ENCODE peak calls at places on chromosomes 7 and 10, in nine cellular contexts. J is breast epithelium, H is fibroblast of pulmonary artery, G is colonic mucosa, V is endothelial cell, Y is transverse colon, B is AG10803, U is lung, E is MCF 10A. Z is an unnamed sample.

GRCh38 chr7:106069471-106070200 is 42.5 kb downstream of the SYPL1 start:
- DNase-seq in J (no peak), H (no peak), G (no peak), V (no peak), Y (no peak), B (no peak), U (no peak), E (no peak), Z (no peak)

GRCh38 chr7:140607441-140607989 is 33.1 kb downstream of the DENND2A start:
- DNase-seq in J (peak), H (peak), G (peak), V (no peak), Y (peak), B (peak), U (peak), E (no peak), Z (no peak)

GRCh38 chr10:50447691-50448090 is 176.1 kb downstream of the SGMS1 start:
- DNase-seq in J (no peak), H (peak), G (no peak), V (no peak), Y (no peak), B (no peak), U (no peak), E (no peak), Z (no peak)

GRCh38 chr10:10831085-10831484 is 186.6 kb upstream of the CELF2 start:
- DNase-seq in J (no peak), H (peak), G (no peak), V (no peak), Y (peak), B (peak), U (peak), E (peak), Z (no peak)

GRCh38 chr7:53358301-53358700 is 322.9 kb downstream of the POM121L12 start:
- DNase-seq in J (no peak), H (no peak), G (no peak), V (no peak), Y (no peak), B (no peak), U (no peak), E (no peak), Z (no peak)

GRCh38 chr10:59057350-59057749 is 119.1 kb upstream of the PHYHIPL start:
- DNase-seq in J (no peak), H (no peak), G (no peak), V (no peak), Y (no peak), B (no peak), U (no peak), E (no peak), Z (no peak)

GRCh38 chr10:88028072-88028471 is 164.6 kb downstream of the PTEN start:
- DNase-seq in J (no peak), H (no peak), G (no peak), V (no peak), Y (no peak), B (no peak), U (no peak), E (no peak), Z (no peak)

GRCh38 chr10:112379635-112380296 is 5.8 kb downstream of the ACSL5 start:
- DNase-seq in J (no peak), H (no peak), G (no peak), V (no peak), Y (peak), B (no peak), U (no peak), E (no peak), Z (no peak)

GRCh38 chr7:121872831-121873764 is at the start of gene PTPRZ1:
- DNase-seq in J (no peak), H (peak), G (peak), V (peak), Y (no peak), B (peak), U (no peak), E (peak), Z (no peak)

GRCh38 chr10:13555884-13556529 is 27.2 kb upstream of the BEND7 start:
- DNase-seq in J (no peak), H (no peak), G (no peak), V (no peak), Y (no peak), B (no peak), U (no peak), E (no peak), Z (no peak)

GRCh38 chr10:69331161-69331560 is 52.9 kb downstream of the HK1 start:
- DNase-seq in J (no peak), H (no peak), G (no peak), V (no peak), Y (no peak), B (no peak), U (no peak), E (no peak), Z (no peak)

GRCh38 chr7:1593091-1593866 is 23.4 kb upstream of the PSMG3 start:
- DNase-seq in J (no peak), H (no peak), G (no peak), V (peak), Y (no peak), B (no peak), U (no peak), E (peak), Z (no peak)

GRCh38 chr10:116490028-116490662 is 55.6 kb upstream of the PNLIP start:
- DNase-seq in J (no peak), H (peak), G (no peak), V (no peak), Y (no peak), B (peak), U (no peak), E (peak), Z (no peak)

GRCh38 chr10:11667756-11668155 is 56.3 kb upstream of the USP6NL start:
- DNase-seq in J (no peak), H (no peak), G (no peak), V (no peak), Y (no peak), B (no peak), U (no peak), E (no peak), Z (no peak)

GRCh38 chr7:94190599-94191061 is 186.5 kb upstream of the BET1 start:
- DNase-seq in J (no peak), H (peak), G (no peak), V (no peak), Y (no peak), B (peak), U (peak), E (peak), Z (no peak)

GRCh38 chr10:63456437-63457210 is 9.2 kb downstream of the JMJD1C start:
- DNase-seq in J (no peak), H (peak), G (no peak), V (no peak), Y (no peak), B (peak), U (no peak), E (peak), Z (no peak)

GRCh38 chr7:42138691-42139090 is 98.3 kb downstream of the GLI3 start:
- DNase-seq in J (no peak), H (no peak), G (no peak), V (no peak), Y (no peak), B (no peak), U (no peak), E (no peak), Z (no peak)

GRCh38 chr10:110577056-110577455 is 9.6 kb downstream of the SMC3 start:
- DNase-seq in J (no peak), H (peak), G (no peak), V (no peak), Y (no peak), B (no peak), U (no peak), E (no peak), Z (no peak)

GRCh38 chr7:116395125-116395791 is 104.3 kb upstream of the CAV2 start:
- DNase-seq in J (no peak), H (peak), G (no peak), V (peak), Y (no peak), B (peak), U (no peak), E (peak), Z (no peak)

GRCh38 chr7:42006801-42007394 is 230.1 kb downstream of the GLI3 start:
- DNase-seq in J (no peak), H (no peak), G (no peak), V (no peak), Y (no peak), B (no peak), U (no peak), E (no peak), Z (no peak)

GRCh38 chr10:44023517-44023916 is 361.4 kb downstream of the CXCL12 start:
- DNase-seq in J (no peak), H (no peak), G (no peak), V (no peak), Y (no peak), B (no peak), U (no peak), E (no peak), Z (no peak)

GRCh38 chr10:78306358-78306757 is 272.7 kb downstream of the RPS24 start:
- DNase-seq in J (no peak), H (no peak), G (peak), V (no peak), Y (no peak), B (no peak), U (no peak), E (no peak), Z (no peak)

GRCh38 chr7:73613954-73614735 is 10.2 kb downstream of the MLXIPL start:
- DNase-seq in J (no peak), H (no peak), G (peak), V (no peak), Y (peak), B (no peak), U (no peak), E (peak), Z (no peak)

GRCh38 chr7:620052-620451 is 100.4 kb upstream of the PDGFA start:
- DNase-seq in J (no peak), H (peak), G (peak), V (no peak), Y (peak), B (no peak), U (no peak), E (peak), Z (no peak)

GRCh38 chr10:75744242-75744641 is 312.8 kb downstream of the LRMDA start:
- DNase-seq in J (no peak), H (no peak), G (no peak), V (no peak), Y (no peak), B (peak), U (no peak), E (no peak), Z (no peak)

GRCh38 chr7:79282882-79283602 is 170.4 kb downstream of the MAGI2 start:
- DNase-seq in J (no peak), H (peak), G (no peak), V (no peak), Y (no peak), B (peak), U (no peak), E (no peak), Z (no peak)

GRCh38 chr10:86773486-86773885 is 17.1 kb downstream of the BMPR1A start:
- DNase-seq in J (no peak), H (no peak), G (no peak), V (no peak), Y (no peak), B (peak), U (no peak), E (no peak), Z (no peak)

GRCh38 chr10:132407846-132408278 is 10.9 kb downstream of the PWWP2B start:
- DNase-seq in J (peak), H (peak), G (peak), V (peak), Y (peak), B (peak), U (peak), E (no peak), Z (no peak)
- TF ChIP-seq CTCF in J (no peak), H (no peak), G (no peak), V (no peak), Y (no peak), B (peak), U (no peak), E (no peak), Z (peak)

DNA sequence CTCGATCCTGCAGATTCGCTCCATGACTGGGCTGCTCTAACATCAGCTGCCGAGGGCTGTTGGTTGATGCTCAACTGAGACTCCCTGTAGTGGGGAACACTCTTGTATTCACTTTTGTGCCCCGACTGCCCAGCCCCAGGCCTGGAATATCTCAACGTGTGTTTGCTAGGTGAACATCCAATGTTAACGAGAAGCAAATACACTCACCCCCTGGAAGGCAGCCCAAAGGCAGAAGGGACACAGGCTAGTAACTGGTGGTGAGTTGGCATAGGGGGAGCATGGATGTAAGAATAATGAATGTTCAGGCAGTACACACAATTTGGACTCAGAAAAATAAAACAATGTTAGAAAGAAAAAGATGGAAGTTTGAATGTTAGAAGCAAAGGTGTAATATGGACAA is 24.0 kb upstream of the RBM33 start:
- DNase-seq in J (no peak), H (no peak), G (no peak), V (no peak), Y (no peak), B (no peak), U (no peak), E (no peak), Z (no peak)
- TF ChIP-seq CTCF in J (no peak), H (no peak), G (no peak), V (no peak), Y (no peak), B (no peak), U (no peak), E (no peak), Z (no peak)

DNA sequence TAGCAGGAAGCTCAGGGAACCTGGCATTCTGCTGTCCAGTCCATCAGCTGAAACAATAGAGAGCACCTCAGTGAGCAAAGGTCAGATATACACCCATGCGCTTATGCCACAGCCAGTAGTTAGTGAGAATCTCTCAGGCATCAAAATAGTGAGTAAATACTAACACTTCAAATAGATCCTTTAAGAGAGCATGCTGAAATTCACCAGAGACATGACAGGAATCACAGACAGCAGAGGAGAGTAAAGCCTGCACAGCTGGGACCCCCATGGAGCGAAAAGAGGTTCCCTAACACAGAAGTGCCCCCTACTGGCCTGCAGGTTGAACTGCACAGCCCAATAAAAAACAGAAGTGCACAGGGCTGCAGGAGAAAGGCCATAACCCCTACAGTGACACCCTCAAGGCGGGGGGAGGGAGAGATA is 57.6 kb upstream of the ANTXRL start:
- DNase-seq in J (no peak), H (no peak), G (peak), V (peak), Y (peak), B (no peak), U (no peak), E (peak), Z (peak)
- TF ChIP-seq CTCF in J (no peak), H (peak), G (peak), V (peak), Y (peak), B (peak), U (no peak), E (peak), Z (peak)

GRCh38 chr7:104034679-104035078 is 45.2 kb upstream of the RELN start:
- DNase-seq in J (no peak), H (no peak), G (no peak), V (no peak), Y (no peak), B (no peak), U (no peak), E (no peak), Z (no peak)
- TF ChIP-seq CTCF in J (no peak), H (no peak), G (no peak), V (no peak), Y (no peak), B (no peak), U (no peak), E (no peak), Z (no peak)

GRCh38 chr10:132001238-132001977 is 19.7 kb upstream of the BNIP3 start:
- DNase-seq in J (no peak), H (peak), G (no peak), V (no peak), Y (no peak), B (peak), U (peak), E (no peak), Z (no peak)
- TF ChIP-seq CTCF in J (no peak), H (peak), G (no peak), V (no peak), Y (no peak), B (no peak), U (no peak), E (no peak), Z (no peak)

GRCh38 chr7:133641436-133641835 is 388.6 kb downstream of the EXOC4 start:
- DNase-seq in J (no peak), H (no peak), G (no peak), V (no peak), Y (no peak), B (no peak), U (no peak), E (no peak), Z (no peak)
- TF ChIP-seq CTCF in J (no peak), H (no peak), G (no peak), V (no peak), Y (no peak), B (no peak), U (no peak), E (no peak), Z (no peak)

GRCh38 chr7:142796501-142797341 is 26.0 kb downstream of the PRSS2 start:
- DNase-seq in J (no peak), H (no peak), G (no peak), V (peak), Y (no peak), B (no peak), U (no peak), E (no peak), Z (no peak)
- TF ChIP-seq CTCF in J (no peak), H (no peak), G (no peak), V (no peak), Y (no peak), B (no peak), U (no peak), E (no peak), Z (no peak)

DNA sequence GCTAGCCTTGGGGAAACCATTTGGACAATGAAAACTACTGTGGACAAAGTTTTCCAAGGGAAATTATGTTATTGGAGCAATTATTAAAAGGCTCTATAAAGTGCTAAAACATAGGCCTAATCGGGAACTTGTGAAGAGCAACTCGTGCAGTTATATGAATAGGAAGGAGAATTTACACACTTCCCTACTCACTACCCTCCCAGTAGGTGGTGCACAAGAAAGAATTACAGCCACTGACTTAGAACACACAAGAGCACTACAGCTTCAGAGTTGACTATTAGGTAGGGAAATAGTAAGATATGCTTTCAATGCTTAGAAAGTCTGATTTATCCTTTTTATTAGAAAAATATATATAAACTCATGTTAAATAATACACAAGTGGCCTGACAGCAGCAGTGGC is 47.2 kb downstream of the GSAP start:
- DNase-seq in J (no peak), H (peak), G (no peak), V (no peak), Y (no peak), B (peak), U (no peak), E (no peak), Z (no peak)
- TF ChIP-seq CTCF in J (no peak), H (peak), G (no peak), V (no peak), Y (no peak), B (peak), U (no peak), E (no peak), Z (peak)

Z was measured in CD14-positive monocyte.